ENCODE peak calls at places on chromosomes 2 and 18, in six cellular contexts. One of them, this sample, is unnamed.
A peak's percentile ranks its signal among the peaks of the same experiment; 100 is the strongest.

GRCh38 chr2:190043441-190043840 is 19.1 kb downstream of the MSTN start:
- DNase-seq in fibroblast of pulmonary artery: peak; percentile 45
- DNase-seq in A549: no peak
- DNase-seq in amniotic stem cell: no peak
- DNase-seq in activated T-cell treated with anti-CD3 and anti-CD28 coated beads, Interleukin-2, amount 50 U/mL, for 72 hours: no peak
- DNase-seq in hypothalamus: no peak
- DNase-seq in this sample: no peak

GRCh38 chr2:16653083-16653375 is 12.6 kb downstream of the CYRIA start:
- DNase-seq in amniotic stem cell: no peak
- DNase-seq in A549: no peak
- DNase-seq in fibroblast of pulmonary artery: no peak
- DNase-seq in hypothalamus: no peak
- DNase-seq in activated T-cell treated with anti-CD3 and anti-CD28 coated beads, Interleukin-2, amount 50 U/mL, for 72 hours: no peak
- DNase-seq in this sample: no peak

GRCh38 chr2:77421971-77422370 is 100.2 kb downstream of the LRRTM4 start:
- DNase-seq in activated T-cell treated with anti-CD3 and anti-CD28 coated beads, Interleukin-2, amount 50 U/mL, for 72 hours: no peak
- DNase-seq in amniotic stem cell: no peak
- DNase-seq in hypothalamus: no peak
- DNase-seq in fibroblast of pulmonary artery: no peak
- DNase-seq in A549: no peak
- DNase-seq in this sample: no peak

GRCh38 chr18:13216092-13216582 is 2.4 kb upstream of the LDLRAD4 start:
- DNase-seq in fibroblast of pulmonary artery: peak; percentile 55
- DNase-seq in amniotic stem cell: peak; percentile 31
- DNase-seq in activated T-cell treated with anti-CD3 and anti-CD28 coated beads, Interleukin-2, amount 50 U/mL, for 72 hours: peak; percentile 65
- DNase-seq in A549: peak; percentile 71
- DNase-seq in hypothalamus: peak; percentile 76
- DNase-seq in this sample: peak; percentile 83

GRCh38 chr2:74507926-74508520 is 528 bp upstream of the PCGF1 start:
- DNase-seq in A549: no peak
- DNase-seq in activated T-cell treated with anti-CD3 and anti-CD28 coated beads, Interleukin-2, amount 50 U/mL, for 72 hours: peak; percentile 34
- DNase-seq in hypothalamus: no peak
- DNase-seq in fibroblast of pulmonary artery: peak; percentile 29
- DNase-seq in amniotic stem cell: peak; percentile 12
- DNase-seq in this sample: no peak

GRCh38 chr2:209416913-209417312 is 6.9 kb upstream of the MAP2 start:
- DNase-seq in hypothalamus: no peak
- DNase-seq in activated T-cell treated with anti-CD3 and anti-CD28 coated beads, Interleukin-2, amount 50 U/mL, for 72 hours: no peak
- DNase-seq in fibroblast of pulmonary artery: no peak
- DNase-seq in A549: no peak
- DNase-seq in amniotic stem cell: no peak
- DNase-seq in this sample: no peak

GRCh38 chr2:162073776-162074578 is at the start of gene DPP4:
- DNase-seq in activated T-cell treated with anti-CD3 and anti-CD28 coated beads, Interleukin-2, amount 50 U/mL, for 72 hours: peak; percentile 76
- DNase-seq in hypothalamus: no peak
- DNase-seq in A549: peak; percentile 12
- DNase-seq in fibroblast of pulmonary artery: no peak
- DNase-seq in amniotic stem cell: no peak
- DNase-seq in this sample: no peak

GRCh38 chr2:10276481-10277292 is 26.0 kb upstream of the HPCAL1 start:
- DNase-seq in activated T-cell treated with anti-CD3 and anti-CD28 coated beads, Interleukin-2, amount 50 U/mL, for 72 hours: no peak
- DNase-seq in A549: no peak
- DNase-seq in hypothalamus: no peak
- DNase-seq in amniotic stem cell: no peak
- DNase-seq in fibroblast of pulmonary artery: no peak
- DNase-seq in this sample: no peak

GRCh38 chr18:63440219-63440618 is 17.9 kb upstream of the VPS4B start:
- DNase-seq in A549: no peak
- DNase-seq in hypothalamus: no peak
- DNase-seq in fibroblast of pulmonary artery: peak; percentile 8
- DNase-seq in activated T-cell treated with anti-CD3 and anti-CD28 coated beads, Interleukin-2, amount 50 U/mL, for 72 hours: no peak
- DNase-seq in amniotic stem cell: no peak
- DNase-seq in this sample: no peak